ENCODE peak calls at places on chromosomes 7 and 10, in seven cellular contexts. P is HCT116; K is CD8-positive, alpha-beta memory T cell; E is left ventricle myocardium inferior; A is astrocyte; L is pancreas; M is WERI-Rb-1. X is an unnamed sample.

GRCh38 chr10:26085549-26085948 is 131.0 kb upstream of the GAD2 start:
- DNase-seq in M (no peak), K (no peak), E (no peak), L (no peak), A (no peak), P (no peak), X (no peak)

GRCh38 chr7:55164527-55164926 is 145.7 kb downstream of the EGFR start:
- DNase-seq in M (no peak), A (no peak), P (no peak), E (no peak), L (no peak), K (no peak), X (no peak)

GRCh38 chr7:3089493-3089892 is 45.8 kb upstream of the CARD11 start:
- DNase-seq in A (no peak), K (no peak), E (no peak), M (peak; percentile 20), L (peak; percentile 27), P (no peak), X (peak; percentile 3)

GRCh38 chr10:13775786-13776780 is 189.3 kb downstream of the PRPF18 start:
- DNase-seq in E (no peak), P (no peak), L (no peak), K (no peak), M (no peak), A (peak; percentile 92), X (peak; percentile 94)

GRCh38 chr10:60175418-60175817 is 214.3 kb downstream of the ANK3 start:
- DNase-seq in A (peak; percentile 21), K (no peak), E (no peak), M (no peak), L (no peak), P (no peak), X (peak; percentile 13)

GRCh38 chr10:16845248-16845647 is 28.0 kb upstream of the RSU1 start:
- DNase-seq in L (no peak), A (no peak), P (no peak), K (no peak), E (no peak), M (no peak), X (no peak)

GRCh38 chr10:29725133-29725720 is 90.5 kb upstream of the SVIL start:
- DNase-seq in K (no peak), M (no peak), E (peak; percentile 30), A (peak; percentile 30), P (no peak), L (no peak), X (no peak)

GRCh38 chr7:45642044-45642443 is 67.9 kb downstream of the ADCY1 start:
- DNase-seq in E (no peak), K (no peak), M (peak; percentile 63), A (no peak), P (no peak), L (no peak), X (no peak)

GRCh38 chr7:18306696-18307095 is 188.9 kb upstream of the HDAC9 start:
- DNase-seq in P (no peak), E (no peak), L (no peak), K (no peak), A (no peak), M (no peak), X (no peak)

DNA sequence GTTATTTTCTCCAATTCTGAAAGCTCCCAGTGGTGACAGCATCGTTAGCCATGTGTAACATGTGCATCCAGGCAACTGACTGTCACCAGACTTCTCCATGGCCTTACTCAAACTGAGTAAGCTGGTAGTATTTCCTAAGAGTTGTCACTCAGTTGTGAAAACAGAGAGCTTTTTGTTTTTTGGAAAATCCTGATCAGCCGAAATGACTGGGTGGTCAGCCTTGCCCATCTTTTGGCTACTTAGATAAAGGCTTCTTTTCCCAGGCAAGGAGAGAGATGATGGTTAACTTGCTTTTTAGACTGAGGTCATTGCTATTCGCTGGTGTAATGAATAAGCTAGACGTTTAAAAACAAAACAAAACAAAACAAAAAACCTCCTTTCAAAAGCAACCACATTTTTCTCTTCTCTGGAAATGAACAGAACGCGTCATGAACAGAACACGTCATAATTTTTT is 159.5 kb upstream of the KLF14 start:
- DNase-seq in A (peak; percentile 79), M (no peak), P (no peak), E (no peak), L (no peak), K (no peak), X (peak; percentile 92)
- H3K27ac ChIP-seq in A (peak overlapping the region; percentile 94), M (no peak overlapping the region), P (peak overlapping the region; percentile 99), E (peak overlapping the region; percentile 84), L (no peak overlapping the region), K (no peak overlapping the region), X (peak overlapping the region; percentile 98)

GRCh38 chr7:47329320-47329926 is 252.5 kb downstream of the TNS3 start:
- DNase-seq in K (no peak), P (no peak), M (no peak), L (no peak), A (no peak), E (peak; percentile 40), X (no peak)

GRCh38 chr7:47328392-47329319 is 253.3 kb downstream of the TNS3 start:
- DNase-seq in M (no peak), E (no peak), P (no peak), K (no peak), A (no peak), L (no peak), X (no peak)

GRCh38 chr7:47326808-47327207 is 255.1 kb downstream of the TNS3 start:
- DNase-seq in M (no peak), P (no peak), L (no peak), K (no peak), E (peak; percentile 58), A (peak; percentile 62), X (peak; percentile 78)

GRCh38 chr7:47327306-47327697 is 254.6 kb downstream of the TNS3 start:
- DNase-seq in K (no peak), M (no peak), L (no peak), P (no peak), E (peak; percentile 47), A (peak; percentile 47), X (peak; percentile 49)

DNA sequence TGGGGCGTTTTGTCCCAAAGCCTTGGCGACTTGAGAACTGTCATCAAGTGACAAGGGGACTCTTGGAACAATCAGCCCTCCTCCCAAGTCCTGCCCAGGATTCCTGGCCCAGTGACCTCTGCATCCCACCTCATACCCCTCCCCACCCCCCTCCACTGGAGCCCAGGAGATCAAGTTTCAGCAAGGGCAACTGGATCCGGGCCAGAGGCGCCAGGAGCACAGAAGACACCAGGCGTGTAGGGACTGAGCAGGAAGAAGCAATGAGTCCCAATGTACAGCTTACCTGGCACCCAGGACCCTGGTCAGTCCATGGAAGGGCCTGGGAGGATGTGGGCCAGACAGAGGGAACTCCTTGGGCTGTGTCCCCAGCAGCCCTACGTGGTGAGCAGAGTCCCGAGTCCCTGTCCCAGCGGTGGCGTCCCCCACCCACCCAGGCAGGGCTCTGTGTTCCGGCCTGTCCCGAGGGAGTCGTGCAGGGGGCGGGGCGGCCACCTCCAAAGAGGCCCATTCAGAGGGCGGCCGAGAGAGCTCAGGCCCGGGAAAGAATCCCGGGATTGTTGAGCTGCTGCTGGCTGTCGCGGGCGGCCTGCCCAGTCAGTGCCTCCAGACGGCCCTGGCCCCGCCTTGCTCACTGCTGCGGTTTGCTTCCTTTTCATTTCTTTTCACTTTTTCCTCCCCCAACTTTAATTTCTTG is 254.1 kb downstream of the TNS3 start:
- DNase-seq in K (no peak), M (no peak), A (peak; percentile 79), E (peak; percentile 94), P (no peak), L (peak; percentile 67), X (peak; percentile 96)
- H3K27ac ChIP-seq in K (no peak overlapping the region), M (no peak overlapping the region), A (peak overlapping the region; percentile 75), E (peak overlapping the region; percentile 98), P (no peak overlapping the region), L (peak overlapping the region; percentile 2), X (peak overlapping the region; percentile 52)

GRCh38 chr10:7542189-7542914 is 124.4 kb downstream of the ITIH5 start:
- DNase-seq in A (no peak), M (no peak), E (no peak), K (no peak), L (no peak), P (no peak), X (no peak)
- H3K27ac ChIP-seq in A (peak overlapping the region; percentile 58), M (no peak overlapping the region), E (peak overlapping the region; percentile 75), K (no peak overlapping the region), L (peak overlapping the region; percentile 53), P (no peak overlapping the region), X (no peak overlapping the region)

GRCh38 chr10:114681542-114681941 is 23.5 kb upstream of the ABLIM1 start:
- DNase-seq in M (no peak), L (peak; percentile 21), E (peak; percentile 39), K (no peak), P (peak; percentile 36), A (no peak), X (no peak)
- H3K27ac ChIP-seq in M (peak overlapping the region; percentile 8), L (no peak overlapping the region), E (peak overlapping the region; percentile 91), K (no peak overlapping the region), P (no peak overlapping the region), A (no peak overlapping the region), X (no peak overlapping the region)